ENCODE peak calls at places on chromosome 18, in six cellular contexts. V, Y, C, B, X and F are unnamed samples.

GRCh38 chr18:12308386-12309100 is 502 bp downstream of the TUBB6 start:
- DNase-seq in V (no peak), Y (peak; percentile 46), C (peak; percentile 37), B (peak; percentile 84), X (peak; percentile 91), F (peak; percentile 94)

GRCh38 chr18:35519148-35519899 is 21.6 kb upstream of the INO80C start:
- DNase-seq in V (no peak), Y (no peak), C (no peak), B (no peak), X (no peak), F (no peak)

GRCh38 chr18:64017870-64018269 is 48.0 kb downstream of the SERPINB8 start:
- DNase-seq in V (no peak), Y (no peak), C (peak; percentile 18), B (no peak), X (no peak), F (no peak)

GRCh38 chr18:46293699-46294300 is 189.6 kb downstream of the HAUS1 start:
- DNase-seq in V (no peak), Y (no peak), C (no peak), B (peak; percentile 9), X (no peak), F (no peak)

GRCh38 chr18:24731981-24732380 is 271.5 kb downstream of the HRH4 start:
- DNase-seq in V (no peak), Y (no peak), C (no peak), B (no peak), X (no peak), F (no peak)

GRCh38 chr18:52723456-52724065 is 383.6 kb downstream of the DCC start:
- DNase-seq in V (no peak), Y (no peak), C (no peak), B (no peak), X (no peak), F (no peak)

GRCh38 chr18:77470836-77471413 is 221.3 kb downstream of the GALR1 start:
- DNase-seq in V (no peak), Y (no peak), C (no peak), B (no peak), X (no peak), F (no peak)

GRCh38 chr18:34942975-34943374 is 98.2 kb upstream of the MAPRE2 start:
- DNase-seq in V (no peak), Y (no peak), C (no peak), B (peak; percentile 67), X (no peak), F (no peak)

GRCh38 chr18:65215865-65216466 is 534.8 kb upstream of the CDH7 start:
- DNase-seq in V (no peak), Y (no peak), C (no peak), B (no peak), X (no peak), F (no peak)

GRCh38 chr18:12423393-12423792 is 15.7 kb downstream of the PRELID3A start:
- DNase-seq in V (no peak), Y (no peak), C (no peak), B (no peak), X (no peak), F (no peak)

GRCh38 chr18:9362869-9363268 is 28.3 kb downstream of the TWSG1 start:
- DNase-seq in V (no peak), Y (no peak), C (no peak), B (no peak), X (no peak), F (no peak)

GRCh38 chr18:59308201-59309014 is 10.0 kb downstream of the CPLX4 start:
- DNase-seq in V (peak; percentile 30), Y (peak; percentile 52), C (peak; percentile 55), B (peak; percentile 82), X (peak; percentile 53), F (peak; percentile 83)

GRCh38 chr18:36392888-36393287 is 95.4 kb downstream of the FHOD3 start:
- DNase-seq in V (no peak), Y (no peak), C (no peak), B (no peak), X (no peak), F (no peak)

GRCh38 chr18:32349728-32350395 is 120.8 kb downstream of the GAREM1 start:
- DNase-seq in V (peak; percentile 52), Y (no peak), C (no peak), B (peak; percentile 79), X (peak; percentile 91), F (peak; percentile 73)

GRCh38 chr18:58529714-58530354 is 99.1 kb downstream of the ALPK2 start:
- DNase-seq in V (no peak), Y (no peak), C (peak; percentile 59), B (peak; percentile 91), X (peak; percentile 44), F (peak; percentile 66)

GRCh38 chr18:74990563-74991081 is 218.3 kb downstream of the PTGR3 start:
- DNase-seq in V (no peak), Y (no peak), C (no peak), B (no peak), X (no peak), F (no peak)

GRCh38 chr18:39345321-39345720 is 1779.7 kb upstream of the CELF4 start:
- DNase-seq in V (no peak), Y (no peak), C (no peak), B (no peak), X (peak; percentile 78), F (no peak)

GRCh38 chr18:48750485-48751175 is 200.1 kb downstream of the SMAD7 start:
- DNase-seq in V (no peak), Y (no peak), C (no peak), B (no peak), X (no peak), F (peak; percentile 65)

GRCh38 chr18:40464032-40464431 is 1491.0 kb upstream of the PIK3C3 start:
- DNase-seq in V (no peak), Y (no peak), C (no peak), B (no peak), X (no peak), F (no peak)

GRCh38 chr18:12052866-12053265 is 40.8 kb upstream of the ANKRD62 start:
- DNase-seq in V (no peak), Y (no peak), C (no peak), B (no peak), X (no peak), F (no peak)

GRCh38 chr18:69774831-69775230 is 172.8 kb downstream of the CD226 start:
- DNase-seq in V (no peak), Y (no peak), C (no peak), B (no peak), X (peak; percentile 76), F (no peak)

GRCh38 chr18:50042611-50043010 is 152.3 kb downstream of the MYO5B start:
- DNase-seq in V (no peak), Y (no peak), C (no peak), B (no peak), X (no peak), F (no peak)

GRCh38 chr18:33720133-33720532 is 142.1 kb downstream of the ASXL3 start:
- DNase-seq in V (no peak), Y (no peak), C (no peak), B (no peak), X (peak; percentile 45), F (no peak)

GRCh38 chr18:76874643-76875389 is 52.5 kb downstream of the ZNF236 start:
- DNase-seq in V (no peak), Y (no peak), C (no peak), B (no peak), X (no peak), F (no peak)

GRCh38 chr18:10482363-10482984 is 28.0 kb downstream of the APCDD1 start:
- DNase-seq in V (no peak), Y (no peak), C (no peak), B (no peak), X (no peak), F (no peak)

GRCh38 chr18:57209697-57210096 is 62.8 kb downstream of the BOD1L2 start:
- DNase-seq in V (peak; percentile 10), Y (no peak), C (no peak), B (no peak), X (no peak), F (no peak)

GRCh38 chr18:21745234-21745633 is 4.6 kb downstream of the MIB1 start:
- DNase-seq in V (no peak), Y (no peak), C (no peak), B (no peak), X (no peak), F (no peak)

GRCh38 chr18:53603281-53603680 is 621.2 kb downstream of the MBD2 start:
- DNase-seq in V (no peak), Y (no peak), C (peak; percentile 24), B (no peak), X (no peak), F (no peak)

GRCh38 chr18:58955738-58956137 is 91.1 kb downstream of the ZNF532 start:
- DNase-seq in V (no peak), Y (no peak), C (no peak), B (no peak), X (peak; percentile 62), F (peak; percentile 31)

GRCh38 chr18:26548144-26549102 is at the start of gene KCTD1:
- DNase-seq in V (peak; percentile 75), Y (peak; percentile 90), C (peak; percentile 42), B (peak; percentile 90), X (peak; percentile 79), F (peak; percentile 89)

GRCh38 chr18:35717182-35717581 is 135.6 kb downstream of the GALNT1 start:
- DNase-seq in V (no peak), Y (no peak), C (no peak), B (no peak), X (no peak), F (no peak)

GRCh38 chr18:58091099-58091611 is 47.1 kb downstream of the NEDD4L start:
- DNase-seq in V (no peak), Y (no peak), C (no peak), B (peak; percentile 85), X (no peak), F (no peak)

GRCh38 chr18:76246579-76246978 is 248.5 kb downstream of the ZNF516 start:
- DNase-seq in V (no peak), Y (no peak), C (no peak), B (no peak), X (no peak), F (no peak)

GRCh38 chr18:71849407-71849806 is 694.7 kb downstream of the CBLN2 start:
- DNase-seq in V (no peak), Y (no peak), C (no peak), B (no peak), X (no peak), F (no peak)

GRCh38 chr18:57276720-57277284 is 75.6 kb upstream of the ST8SIA3 start:
- DNase-seq in V (no peak), Y (no peak), C (no peak), B (no peak), X (no peak), F (no peak)

GRCh38 chr18:46174317-46175039 is 70.3 kb downstream of the HAUS1 start:
- DNase-seq in V (peak; percentile 17), Y (peak; percentile 41), C (no peak), B (peak; percentile 54), X (peak; percentile 24), F (peak; percentile 37)

GRCh38 chr18:50753311-50753710 is 66.5 kb downstream of the MRO start:
- DNase-seq in V (no peak), Y (no peak), C (no peak), B (no peak), X (no peak), F (no peak)

GRCh38 chr18:10559566-10560456 is 34.0 kb downstream of the NAPG start:
- DNase-seq in V (no peak), Y (no peak), C (peak; percentile 15), B (no peak), X (no peak), F (no peak)